ENCODE peak calls at places on chromosomes 6 and 20, in four cellular contexts. J is sigmoid colon, L is cardiac fibroblast, P is pancreas. B is an unnamed sample.

GRCh38 chr20:2692886-2693285 is 306 bp downstream of the EBF4 start:
- DNase-seq in J (peak; percentile 54), L (no peak), P (peak; percentile 65), B (no peak)

GRCh38 chr6:13762648-13763441 is 51.2 kb upstream of the RANBP9 start:
- DNase-seq in J (peak; percentile 93), L (peak; percentile 80), P (no peak), B (peak; percentile 99)

GRCh38 chr6:154202334-154202733 is 154.3 kb downstream of the IPCEF1 start:
- DNase-seq in J (no peak), L (no peak), P (no peak), B (no peak)

GRCh38 chr20:32789896-32790750 is 27.9 kb downstream of the DNMT3B start:
- DNase-seq in J (peak; percentile 84), L (peak; percentile 76), P (peak; percentile 87), B (peak; percentile 68)

GRCh38 chr20:59821788-59822187 is 111.6 kb downstream of the SYCP2 start:
- DNase-seq in J (no peak), L (no peak), P (no peak), B (no peak)

GRCh38 chr20:38152175-38153010 is 12.7 kb downstream of the TGM2 start:
- DNase-seq in J (peak; percentile 90), L (peak; percentile 71), P (peak; percentile 87), B (no peak)

GRCh38 chr6:83092756-83093399 is 25.4 kb downstream of the DOP1A start:
- DNase-seq in J (no peak), L (peak; percentile 69), P (no peak), B (peak; percentile 45)

GRCh38 chr6:106369739-106370138 is 9.2 kb downstream of the CRYBG1 start:
- DNase-seq in J (no peak), L (no peak), P (no peak), B (no peak)

GRCh38 chr20:13105864-13106457 is 97.2 kb downstream of the SPTLC3 start:
- DNase-seq in J (no peak), L (peak; percentile 68), P (no peak), B (peak; percentile 41)

GRCh38 chr6:38234141-38234540 is 405.6 kb downstream of the BTBD9 start:
- DNase-seq in J (no peak), L (no peak), P (no peak), B (no peak)

GRCh38 chr6:110532401-110532800 is 56.0 kb upstream of the SLC22A16 start:
- DNase-seq in J (no peak), L (no peak), P (no peak), B (peak; percentile 31)

GRCh38 chr20:24584538-24585356 is 115.3 kb downstream of the SYNDIG1 start:
- DNase-seq in J (no peak), L (peak; percentile 51), P (no peak), B (peak; percentile 54)

GRCh38 chr6:109008951-109009760 is 85.5 kb downstream of the SESN1 start:
- DNase-seq in J (peak; percentile 97), L (peak; percentile 85), P (peak; percentile 99), B (peak; percentile 86)

GRCh38 chr6:53635322-53635721 is 30.2 kb downstream of the KLHL31 start:
- DNase-seq in J (no peak), L (no peak), P (no peak), B (no peak)

GRCh38 chr20:37246736-37247135 is 14.9 kb downstream of the GHRH start:
- DNase-seq in J (no peak), L (no peak), P (no peak), B (no peak)

GRCh38 chr20:61315319-61315718 is 63.3 kb downstream of the CDH4 start:
- DNase-seq in J (no peak), L (no peak), P (no peak), B (no peak)

GRCh38 chr20:10404023-10404628 is 29.9 kb downstream of the MKKS start:
- DNase-seq in J (no peak), L (no peak), P (no peak), B (no peak)

GRCh38 chr6:158654498-158654897 is 4.6 kb downstream of the SYTL3 start:
- DNase-seq in J (peak; percentile 96), L (peak; percentile 93), P (no peak), B (peak; percentile 94)

GRCh38 chr20:23115823-23116222 is 29.7 kb upstream of the CD93 start:
- DNase-seq in J (peak; percentile 24), L (no peak), P (no peak), B (peak; percentile 32)

GRCh38 chr6:144390886-144391285 is 105.8 kb downstream of the UTRN start:
- DNase-seq in J (no peak), L (peak; percentile 54), P (no peak), B (peak; percentile 35)

GRCh38 chr6:125746731-125747588 is 2.5 kb upstream of the HEY2 start:
- DNase-seq in J (peak; percentile 75), L (peak; percentile 76), P (no peak), B (peak; percentile 15)

GRCh38 chr6:147614501-147614900 is 106.0 kb downstream of the SAMD5 start:
- DNase-seq in J (no peak), L (no peak), P (no peak), B (no peak)

GRCh38 chr20:60060593-60060992 is 102.4 kb downstream of the CDH26 start:
- DNase-seq in J (peak; percentile 28), L (peak; percentile 12), P (no peak), B (no peak)

GRCh38 chr6:51778666-51779065 is 308.7 kb downstream of the PKHD1 start:
- DNase-seq in J (no peak), L (no peak), P (no peak), B (no peak)

GRCh38 chr20:23928788-23929187 is 49.2 kb upstream of the CST5 start:
- DNase-seq in J (no peak), L (no peak), P (no peak), B (no peak)

GRCh38 chr6:4402477-4402976 is 267.2 kb upstream of the ECI2 start:
- DNase-seq in J (no peak), L (peak; percentile 92), P (no peak), B (peak; percentile 84)

DNA sequence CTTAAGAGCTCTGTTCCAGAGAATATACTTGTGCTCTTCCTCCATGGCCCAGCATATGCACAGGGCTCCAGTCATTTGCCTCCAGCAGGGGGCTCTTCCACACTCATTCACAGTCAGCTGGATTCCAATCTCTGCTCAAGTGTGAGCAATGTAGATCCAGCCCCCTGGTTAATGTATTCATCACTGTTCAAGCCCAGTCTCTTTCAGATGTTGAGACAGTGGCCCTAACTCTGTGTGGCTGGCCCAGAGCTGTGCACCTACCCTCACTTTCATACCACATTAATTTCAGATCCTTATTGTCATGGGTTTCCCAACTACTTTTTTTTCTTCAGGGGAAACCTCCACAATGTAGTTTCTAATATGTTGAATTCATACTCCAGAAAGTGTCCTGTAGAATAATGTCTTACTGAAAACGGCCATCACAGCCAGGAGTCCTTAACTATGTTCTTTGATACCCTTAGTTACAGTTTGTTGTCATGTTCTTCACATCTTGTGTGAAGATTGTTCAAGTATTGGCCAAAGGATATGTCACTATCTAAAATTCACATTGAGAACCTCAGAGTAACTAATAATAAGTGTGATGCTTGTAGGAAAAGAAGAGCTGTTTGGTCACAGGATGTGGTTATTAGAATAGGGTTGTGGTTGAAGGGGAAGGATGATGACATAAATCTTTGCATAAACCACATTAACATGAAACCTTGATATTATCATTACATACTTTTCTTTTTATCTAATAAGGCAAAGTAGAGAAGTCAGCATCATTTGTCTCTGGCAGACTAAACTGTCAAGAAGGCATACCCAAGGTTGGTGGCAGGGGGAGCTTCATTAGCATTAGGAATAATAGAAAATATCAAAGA is 14.4 kb upstream of the HLA-DQA1 start:
- DNase-seq in J (no peak), L (peak; percentile 32), P (no peak), B (peak; percentile 22)
- TF ChIP-seq CTCF in J (no peak), L (no peak), P (peak; percentile 25), B (no peak)

GRCh38 chr6:26048590-26048989 is 38.6 kb upstream of the HFE start:
- DNase-seq in J (no peak), L (no peak), P (no peak), B (peak; percentile 13)

GRCh38 chr6:26045046-26045938 is 41.9 kb upstream of the HFE start:
- DNase-seq in J (peak; percentile 94), L (peak; percentile 97), P (peak; percentile 65), B (peak; percentile 88)

GRCh38 chr6:26043389-26044139 is 43.7 kb upstream of the HFE start:
- DNase-seq in J (peak; percentile 93), L (peak; percentile 99), P (peak; percentile 71), B (peak; percentile 98)

GRCh38 chr6:26044140-26045045 is 42.8 kb upstream of the HFE start:
- DNase-seq in J (peak; percentile 71), L (peak; percentile 51), P (peak; percentile 68), B (peak; percentile 29)

GRCh38 chr6:26045939-26046368 is 41.3 kb upstream of the HFE start:
- DNase-seq in J (no peak), L (peak; percentile 32), P (no peak), B (no peak)
- H3K4me3 ChIP-seq in J (no peak overlapping the region), L (peak overlapping the region; percentile 63), P (peak overlapping the region; percentile 52), B (peak overlapping the region; percentile 60)

GRCh38 chr6:132000296-132000695 is 49.1 kb upstream of the CCN2 start:
- DNase-seq in J (no peak), L (no peak), P (no peak), B (no peak)

GRCh38 chr6:131998255-131998982 is 47.2 kb upstream of the CCN2 start:
- DNase-seq in J (no peak), L (peak; percentile 93), P (no peak), B (peak; percentile 38)

GRCh38 chr6:131995924-131996323 is 44.8 kb upstream of the CCN2 start:
- DNase-seq in J (no peak), L (peak; percentile 94), P (no peak), B (peak; percentile 74)

GRCh38 chr6:131997450-131998153 is 46.4 kb upstream of the CCN2 start:
- DNase-seq in J (no peak), L (no peak), P (no peak), B (no peak)

DNA sequence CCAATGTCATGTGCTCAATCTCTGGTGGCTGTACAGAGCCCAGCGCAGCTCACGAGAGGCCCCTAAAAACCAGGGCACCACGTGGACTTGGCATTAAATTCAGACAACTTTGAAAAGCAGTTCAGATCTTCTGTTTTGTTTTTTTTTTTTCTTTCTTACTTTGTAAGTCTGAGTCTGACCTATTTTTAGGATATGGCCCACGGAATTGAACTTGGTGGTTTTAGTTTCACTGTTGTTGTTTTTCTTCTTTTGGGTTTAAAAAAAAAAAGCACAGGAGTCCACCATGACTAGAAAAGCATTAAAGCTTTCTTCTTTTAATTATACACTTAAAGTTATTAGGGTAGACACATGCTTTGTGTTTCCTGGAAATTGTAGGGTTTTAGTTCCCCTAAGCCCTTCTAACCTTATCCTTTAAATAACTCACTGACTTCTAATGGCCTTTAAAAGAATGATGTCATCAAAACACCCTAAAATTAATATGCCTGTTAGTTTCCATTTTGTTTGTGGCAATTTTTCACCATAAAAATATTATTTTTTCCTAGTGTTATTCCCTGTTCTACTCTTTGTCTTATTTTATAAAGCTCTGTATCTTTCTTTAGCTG is 48.5 kb upstream of the CCN2 start:
- DNase-seq in J (no peak), L (no peak), P (no peak), B (no peak)
- TF ChIP-seq CTCF in J (no peak), L (no peak), P (no peak), B (no peak)

GRCh38 chr20:62859721-62860120 is 1.9 kb downstream of the TCFL5 start:
- DNase-seq in J (no peak), L (no peak), P (peak; percentile 17), B (no peak)
- H3K4me3 ChIP-seq in J (no peak overlapping the region), L (no peak overlapping the region), P (no peak overlapping the region), B (peak overlapping the region; percentile 57)